ENCODE peak calls at places on chromosomes 12 and 14, in four cellular contexts. H is endothelial cell, J is RWPE2, U is astrocyte of the cerebellum. K is an unnamed sample.

GRCh38 chr14:96177766-96178377 is 26.8 kb upstream of the BDKRB2 start:
- DNase-seq in U (no peak), H (no peak), J (no peak), K (no peak)

GRCh38 chr12:123748661-123749060 is 13.4 kb upstream of the DNAH10 start:
- DNase-seq in H (no peak), U (peak), J (no peak), K (no peak)

GRCh38 chr12:74641694-74642093 is 104.1 kb downstream of the ATXN7L3B start:
- DNase-seq in U (no peak), J (no peak), H (no peak), K (no peak)

GRCh38 chr14:69059658-69060648 is 80.9 kb upstream of the ACTN1 start:
- DNase-seq in J (no peak), H (no peak), U (peak), K (no peak)

GRCh38 chr12:119486599-119487154 is 106.9 kb upstream of the TMEM233 start:
- DNase-seq in J (no peak), U (no peak), H (no peak), K (no peak)

GRCh38 chr12:867905-868304 is 81.6 kb downstream of the RAD52 start:
- DNase-seq in U (no peak), H (no peak), J (no peak), K (no peak)

GRCh38 chr12:46230985-46231384 is 37.9 kb downstream of the SLC38A1 start:
- DNase-seq in H (no peak), U (no peak), J (no peak), K (no peak)

GRCh38 chr14:64801800-64802199 is 77.9 kb downstream of the SPTB start:
- DNase-seq in J (no peak), H (peak), U (no peak), K (no peak)

GRCh38 chr12:3611853-3612703 is 121.1 kb downstream of the PRMT8 start:
- DNase-seq in J (no peak), H (no peak), U (no peak), K (no peak)

GRCh38 chr12:45121224-45121623 is 70.3 kb upstream of the DBX2 start:
- DNase-seq in H (no peak), J (no peak), U (no peak), K (no peak)

GRCh38 chr14:64826333-64826732 is 53.4 kb downstream of the SPTB start:
- DNase-seq in U (no peak), H (no peak), J (no peak), K (no peak)

GRCh38 chr12:24499151-24500146 is 449.5 kb downstream of the BCAT1 start:
- DNase-seq in H (no peak), J (no peak), U (no peak), K (no peak)

GRCh38 chr12:122726056-122726558 is 4.5 kb downstream of the HCAR1 start:
- DNase-seq in J (no peak), U (no peak), H (no peak), K (no peak)

GRCh38 chr12:51941011-51941561 is 10.4 kb upstream of the ACVR1B start:
- DNase-seq in U (peak), J (no peak), H (no peak), K (no peak)

GRCh38 chr12:30622509-30622908 is 73.2 kb downstream of the IPO8 start:
- DNase-seq in U (no peak), J (no peak), H (no peak), K (no peak)

GRCh38 chr12:76085159-76085868 is 829 bp upstream of the NAP1L1 start:
- DNase-seq in U (no peak), J (no peak), H (no peak), K (no peak)

GRCh38 chr12:97006585-97006984 is 99.5 kb downstream of the NEDD1 start:
- DNase-seq in H (no peak), U (no peak), J (no peak), K (no peak)

GRCh38 chr12:64627781-64628180 is 17.5 kb downstream of the RASSF3 start:
- DNase-seq in J (no peak), U (peak), H (no peak), K (no peak)

GRCh38 chr12:94147991-94148840 is at the start of gene PLXNC1:
- DNase-seq in H (peak), U (no peak), J (no peak), K (no peak)

GRCh38 chr14:96202441-96203094 is 2.1 kb upstream of the BDKRB2 start:
- DNase-seq in J (no peak), H (no peak), U (no peak), K (no peak)

GRCh38 chr14:50366115-50366514 is 30.6 kb downstream of the CDKL1 start:
- DNase-seq in U (no peak), H (no peak), J (no peak), K (no peak)

GRCh38 chr14:50366589-50366988 is 30.1 kb downstream of the CDKL1 start:
- DNase-seq in U (no peak), J (no peak), H (no peak), K (no peak)

GRCh38 chr14:50362791-50363733 is 33.6 kb downstream of the CDKL1 start:
- DNase-seq in H (no peak), U (no peak), J (no peak), K (no peak)

GRCh38 chr14:50363734-50364113 is 33.0 kb downstream of the CDKL1 start:
- DNase-seq in J (no peak), H (no peak), U (no peak), K (no peak)

DNA sequence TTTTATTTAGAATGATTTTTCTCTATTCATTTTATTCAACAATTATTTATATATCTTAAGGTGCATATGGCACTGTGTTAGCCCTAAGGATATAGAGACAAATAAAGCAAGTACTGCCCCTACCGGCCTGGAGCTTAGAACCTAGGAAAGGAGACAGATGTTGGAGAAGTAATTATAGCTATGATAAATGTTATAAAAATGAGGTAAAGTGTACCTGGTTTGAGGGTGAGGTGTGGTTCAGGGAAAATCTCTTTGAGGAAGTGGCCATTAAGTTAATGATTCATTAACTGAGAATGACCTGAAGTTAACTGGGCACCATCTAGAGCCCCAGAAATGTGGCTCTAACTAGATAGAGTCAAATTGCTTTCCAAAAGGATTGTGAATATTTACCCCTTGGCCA is 31.9 kb downstream of the CDKL1 start:
- DNase-seq in J (no peak), U (no peak), H (no peak), K (no peak)
- TF ChIP-seq CTCF in J (peak), U (no peak), H (no peak), K (no peak)

GRCh38 chr12:115998119-115998633 is 279.3 kb downstream of the MED13L start:
- DNase-seq in U (peak), H (peak), J (no peak), K (no peak)

GRCh38 chr12:115998789-115999478 is 278.6 kb downstream of the MED13L start:
- DNase-seq in U (no peak), H (no peak), J (no peak), K (no peak)

GRCh38 chr12:115999582-115999981 is 277.9 kb downstream of the MED13L start:
- DNase-seq in J (no peak), H (no peak), U (no peak), K (no peak)

GRCh38 chr12:116002890-116003536 is 274.5 kb downstream of the MED13L start:
- DNase-seq in H (no peak), U (no peak), J (no peak), K (no peak)

GRCh38 chr12:116000252-116000651 is 277.2 kb downstream of the MED13L start:
- DNase-seq in J (no peak), U (no peak), H (no peak), K (no peak)
- TF ChIP-seq CTCF in J (no peak), U (no peak), H (no peak), K (no peak)

GRCh38 chr12:115630133-115630532 is 647.4 kb downstream of the MED13L start:
- DNase-seq in U (no peak), H (no peak), J (no peak), K (no peak)

GRCh38 chr12:115636546-115636945 is 640.9 kb downstream of the MED13L start:
- DNase-seq in J (no peak), H (no peak), U (no peak), K (no peak)

DNA sequence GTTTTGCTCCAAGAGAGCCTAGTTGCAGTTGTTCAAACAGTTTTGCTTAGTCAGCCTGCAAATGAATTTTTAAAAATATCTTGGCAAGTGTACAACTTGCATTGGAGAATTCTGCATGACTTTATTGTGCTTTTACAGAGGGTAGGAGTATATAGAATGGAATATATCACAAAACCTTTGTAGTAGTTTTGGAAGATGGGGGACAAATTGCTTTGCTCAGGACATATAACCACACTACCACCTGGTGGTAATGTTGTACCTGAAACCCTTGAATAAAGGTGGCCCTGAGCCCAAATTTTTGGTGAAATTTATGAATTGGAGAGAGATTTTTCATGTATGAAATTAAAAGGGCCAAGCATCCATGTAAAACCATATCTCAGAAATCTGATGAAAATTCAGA is 645.2 kb downstream of the MED13L start:
- DNase-seq in J (no peak), U (no peak), H (no peak), K (no peak)
- TF ChIP-seq CTCF in J (peak), U (no peak), H (peak), K (no peak)

GRCh38 chr12:81800298-81801148 is 41.4 kb upstream of the PPFIA2 start:
- DNase-seq in H (no peak), U (no peak), J (no peak), K (no peak)

GRCh38 chr12:81792666-81793065 is 33.5 kb upstream of the PPFIA2 start:
- DNase-seq in J (no peak), H (no peak), U (no peak), K (no peak)

GRCh38 chr12:81798294-81798693 is 39.1 kb upstream of the PPFIA2 start:
- DNase-seq in H (no peak), J (no peak), U (no peak), K (no peak)

DNA sequence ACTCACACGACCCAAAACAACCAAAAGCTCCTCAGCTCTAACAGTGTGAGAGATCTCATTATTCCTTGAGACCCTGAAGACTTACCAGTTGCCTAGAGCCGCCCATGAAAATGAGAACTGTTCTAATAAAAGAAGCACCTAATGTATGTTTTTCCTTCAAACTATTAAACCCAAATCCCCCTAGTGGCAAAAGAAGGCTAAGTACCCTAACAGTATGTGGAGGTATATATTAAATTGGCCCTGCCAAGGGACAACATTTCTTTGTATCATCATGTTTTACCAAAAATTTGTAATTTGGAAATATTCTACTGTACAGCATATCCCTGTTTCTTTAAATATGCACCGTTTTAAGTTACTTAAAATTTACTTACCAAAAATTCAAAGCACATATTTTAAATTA is 38.0 kb upstream of the PPFIA2 start:
- DNase-seq in U (no peak), H (no peak), J (no peak), K (no peak)
- TF ChIP-seq CTCF in U (peak), H (peak), J (peak), K (no peak)

DNA sequence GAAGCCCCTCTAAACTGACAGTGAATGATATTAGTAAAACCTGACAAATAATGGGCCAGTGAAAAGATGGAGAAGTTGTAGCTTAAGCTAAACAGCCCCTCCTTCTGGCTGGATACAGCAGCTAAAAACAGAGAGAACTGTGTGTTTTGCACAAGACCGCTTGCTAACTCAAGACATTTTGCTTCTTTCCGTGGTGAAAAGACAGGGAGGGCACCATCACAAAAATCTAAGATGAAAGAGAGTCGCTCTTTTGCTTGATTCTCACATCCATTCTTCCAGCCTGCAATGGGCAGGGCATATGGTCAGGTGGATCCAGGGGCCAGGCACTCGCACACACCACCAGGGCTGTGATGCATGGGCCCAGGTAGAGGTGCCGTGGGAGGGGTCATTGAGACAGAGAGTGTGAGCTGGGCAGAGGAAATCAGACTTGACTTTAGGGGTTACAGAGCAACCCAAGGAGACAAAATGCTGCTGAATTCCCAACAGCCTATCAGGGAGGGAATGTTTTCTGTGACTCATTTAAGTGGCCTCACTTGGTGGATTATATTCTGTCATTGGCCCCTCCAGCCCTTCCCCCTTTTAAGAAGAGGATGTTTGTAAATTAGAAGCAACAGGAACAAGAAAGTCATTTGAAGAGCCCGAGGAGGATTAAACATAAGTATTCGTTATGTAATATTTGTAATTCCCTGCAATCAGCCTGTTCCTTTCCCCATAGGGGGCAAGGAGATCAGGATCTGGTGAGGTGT is 12.2 kb downstream of the EMP1 start:
- DNase-seq in U (no peak), J (no peak), H (peak), K (no peak)
- TF ChIP-seq CTCF in U (peak), J (no peak), H (peak), K (no peak)

K was measured in omental fat pad.